ENCODE peak calls at places on chromosomes 4 and X, in four cellular contexts. O is OCI-LY7, Y is esophagus squamous epithelium, B is sigmoid colon. M is an unnamed sample.

GRCh38 chr4:2248044-2248780 is 6.3 kb upstream of the HAUS3 start:
- DNase-seq in B (no peak), Y (no peak), O (no peak), M (peak; percentile 58)

GRCh38 chr4:78190078-78190477 is 133.0 kb downstream of the FRAS1 start:
- DNase-seq in Y (no peak), B (no peak), O (no peak), M (no peak)

GRCh38 chr4:54657556-54658313 is at the start of gene KIT:
- DNase-seq in Y (no peak), B (peak; percentile 71), O (no peak), M (peak; percentile 65)

GRCh38 chr4:114879916-114880315 is 233.5 kb downstream of the NDST4 start:
- DNase-seq in Y (no peak), O (no peak), B (no peak), M (no peak)

GRCh38 chr4:38870098-38870850 is 2.7 kb downstream of the FAM114A1 start:
- DNase-seq in Y (no peak), B (peak; percentile 76), O (no peak), M (peak; percentile 25)

GRCh38 chrX:118025193-118025592 is 91.4 kb downstream of the KLHL13 start:
- DNase-seq in O (no peak), Y (no peak), B (no peak), M (no peak)

GRCh38 chr4:182642831-182643230 is 274.4 kb downstream of the DCTD start:
- DNase-seq in O (no peak), Y (no peak), B (no peak), M (no peak)

GRCh38 chrX:45515262-45516215 is 314.9 kb upstream of the DIPK2B start:
- DNase-seq in O (no peak), Y (no peak), B (peak; percentile 94), M (peak; percentile 89)

GRCh38 chr4:26252349-26252748 is 68.5 kb upstream of the RBPJ start:
- DNase-seq in B (no peak), Y (no peak), O (no peak), M (no peak)

GRCh38 chr4:116585240-116585639 is 500.1 kb downstream of the TRAM1L1 start:
- DNase-seq in Y (no peak), O (no peak), B (no peak), M (no peak)

GRCh38 chr4:20028694-20029093 is 223.0 kb upstream of the SLIT2 start:
- DNase-seq in Y (no peak), O (no peak), B (no peak), M (no peak)

GRCh38 chr4:20026456-20026855 is 225.2 kb upstream of the SLIT2 start:
- DNase-seq in B (no peak), Y (no peak), O (no peak), M (no peak)

GRCh38 chr4:20030108-20030507 is 221.6 kb upstream of the SLIT2 start:
- DNase-seq in B (no peak), O (no peak), Y (no peak), M (no peak)
- H3K9me3 ChIP-seq in B (no peaks in the 10 kb centered on the region), O (no peaks in the 10 kb centered on the region), Y (no peaks in the 10 kb centered on the region), M (no peaks in the 10 kb centered on the region)

GRCh38 chr4:187798385-187798784 is 197.2 kb upstream of the ZFP42 start:
- DNase-seq in Y (no peak), B (no peak), O (no peak), M (no peak)

GRCh38 chr4:187795737-187796136 is 199.8 kb upstream of the ZFP42 start:
- DNase-seq in B (no peak), O (no peak), Y (no peak), M (no peak)

GRCh38 chr4:187799735-187800134 is 195.8 kb upstream of the ZFP42 start:
- DNase-seq in B (no peak), O (no peak), Y (no peak), M (no peak)
- H3K9me3 ChIP-seq in B (no peaks in the 10 kb centered on the region), O (no peaks in the 10 kb centered on the region), Y (peaks cover 9% of the 10 kb centered on the region), M (peaks cover 5% of the 10 kb centered on the region)

GRCh38 chr4:19346636-19347035 is 905.1 kb upstream of the SLIT2 start:
- DNase-seq in B (no peak), O (no peak), Y (no peak), M (no peak)
- H3K9me3 ChIP-seq in B (no peaks in the 10 kb centered on the region), O (no peaks in the 10 kb centered on the region), Y (no peaks in the 10 kb centered on the region), M (no peaks in the 10 kb centered on the region)

GRCh38 chr4:129059028-129059427 is 34.3 kb downstream of the SCLT1 start:
- DNase-seq in O (no peak), B (no peak), Y (no peak), M (no peak)

GRCh38 chr4:129063640-129064039 is 29.7 kb downstream of the SCLT1 start:
- DNase-seq in O (no peak), Y (no peak), B (no peak), M (no peak)

GRCh38 chr4:129062580-129062979 is 30.8 kb downstream of the SCLT1 start:
- DNase-seq in O (no peak), B (no peak), Y (no peak), M (no peak)

GRCh38 chr4:129064717-129065116 is 28.6 kb downstream of the SCLT1 start:
- DNase-seq in O (no peak), B (no peak), Y (no peak), M (no peak)
- H3K9me3 ChIP-seq in O (peaks cover 46% of the 10 kb centered on the region), B (no peaks in the 10 kb centered on the region), Y (peaks cover 49% of the 10 kb centered on the region), M (peaks cover 85% of the 10 kb centered on the region)

DNA sequence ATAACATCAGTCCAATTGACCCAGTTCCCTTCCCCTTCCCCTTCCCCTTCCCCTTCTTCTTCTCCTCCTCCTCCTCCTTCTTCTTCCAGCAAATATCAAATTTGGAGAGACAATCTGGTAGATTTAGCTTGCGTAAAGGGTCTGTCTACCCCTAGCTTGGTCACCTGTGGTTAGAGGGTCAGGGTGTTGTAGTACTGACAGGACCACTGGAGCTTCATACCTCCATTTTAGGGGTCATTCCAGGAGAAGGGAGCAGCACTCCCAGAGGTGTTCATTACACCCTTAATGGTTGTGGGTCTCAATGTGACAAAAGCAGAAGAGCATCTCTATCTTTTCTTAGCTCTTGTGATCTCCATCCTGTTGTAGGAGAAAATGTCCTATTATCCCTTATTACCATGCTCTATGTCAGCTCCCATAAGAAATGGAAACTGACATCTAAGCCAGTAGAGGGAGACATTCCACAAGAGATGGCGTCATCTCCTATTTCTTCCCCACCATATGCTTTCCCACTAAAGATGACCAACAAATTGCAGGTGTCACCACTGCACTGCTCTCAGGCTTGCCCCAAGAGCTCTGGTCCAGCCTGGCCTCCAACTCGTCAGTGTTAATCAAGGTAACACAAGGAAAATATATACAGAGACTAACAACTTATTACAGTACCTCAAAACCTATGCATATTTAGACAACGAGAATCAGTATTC is 3.5 kb upstream of the FGB start:
- DNase-seq in O (peak; percentile 31), Y (no peak), B (no peak), M (no peak)
- H3K9me3 ChIP-seq in O (no peaks in the 10 kb centered on the region), Y (no peaks in the 10 kb centered on the region), B (no peaks in the 10 kb centered on the region), M (no peaks in the 10 kb centered on the region)

DNA sequence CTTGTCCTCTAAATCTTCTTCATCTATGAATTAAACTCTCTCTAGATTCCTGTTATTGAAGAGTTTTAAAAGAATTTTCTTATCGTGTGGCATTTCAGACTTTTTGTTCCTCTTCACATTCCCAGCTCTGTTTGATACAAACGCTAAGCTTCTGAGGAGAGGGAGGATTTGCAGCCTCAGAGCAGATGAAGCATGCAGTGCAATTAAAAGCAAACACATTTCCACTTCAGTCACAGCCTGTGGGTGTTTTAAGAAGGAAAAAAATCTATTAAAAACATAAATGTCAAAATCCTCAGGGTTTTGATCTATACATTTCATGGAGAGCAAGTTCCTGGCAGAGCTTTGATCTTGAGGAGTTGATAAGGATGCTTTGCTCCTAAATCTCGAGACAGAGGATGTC is 442.3 kb upstream of the BOD1L1 start:
- DNase-seq in B (no peak), Y (no peak), O (no peak), M (no peak)
- H3K9me3 ChIP-seq in B (no peaks in the 10 kb centered on the region), Y (peaks cover 15% of the 10 kb centered on the region), O (no peaks in the 10 kb centered on the region), M (no peaks in the 10 kb centered on the region)

GRCh38 chr4:95867919-95868318 is 28.0 kb downstream of the PDHA2 start:
- DNase-seq in O (peak; percentile 49), B (no peak), Y (no peak), M (no peak)
- H3K9me3 ChIP-seq in O (peaks cover 20% of the 10 kb centered on the region), B (no peaks in the 10 kb centered on the region), Y (peaks cover 15% of the 10 kb centered on the region), M (peaks cover 3% of the 10 kb centered on the region)

DNA sequence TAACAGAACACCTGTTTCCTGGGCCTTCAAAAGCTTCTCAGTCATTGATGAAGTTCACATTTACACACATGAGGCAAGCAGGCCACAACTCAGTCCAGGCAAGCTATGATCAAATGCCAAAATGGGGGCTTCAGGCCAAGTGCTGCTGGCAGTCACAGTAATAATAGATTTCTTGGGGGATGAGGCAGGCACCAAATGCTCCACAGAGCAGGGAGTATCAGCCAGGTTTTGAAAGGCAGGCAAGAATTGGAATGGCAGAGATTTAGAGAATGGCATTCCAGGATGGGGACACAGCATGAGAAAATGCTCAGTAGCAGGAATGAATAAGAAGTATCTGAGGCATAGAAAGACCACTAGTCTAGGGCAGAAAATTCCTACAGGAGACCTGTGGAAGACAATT is 52.8 kb downstream of the GRIA3 start:
- DNase-seq in Y (no peak), O (no peak), B (no peak), M (no peak)
- H3K9me3 ChIP-seq in Y (no peaks in the 10 kb centered on the region), O (no peaks in the 10 kb centered on the region), B (no peaks in the 10 kb centered on the region), M (no peaks in the 10 kb centered on the region)

DNA sequence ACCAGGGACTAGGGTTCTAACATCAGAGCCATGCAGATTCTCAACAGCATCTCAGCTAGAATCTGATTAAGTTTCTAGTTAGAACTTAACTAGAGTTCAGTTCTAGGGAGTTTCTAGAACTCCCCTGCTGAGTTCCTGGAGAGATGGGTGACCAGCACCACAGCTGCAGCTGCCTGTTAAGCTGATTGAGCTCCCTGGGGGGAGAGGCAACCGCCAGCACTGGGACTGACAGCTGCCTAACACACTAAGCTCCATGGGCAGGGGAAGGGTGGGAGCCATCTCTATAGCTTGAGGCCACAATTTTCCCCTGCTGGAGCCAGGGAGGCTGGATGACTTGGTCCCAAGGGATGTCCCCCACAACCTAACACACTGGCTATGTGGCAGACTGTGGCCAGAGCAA is 84.2 kb downstream of the CHIC1 start:
- DNase-seq in O (no peak), Y (no peak), B (no peak), M (no peak)
- H3K9me3 ChIP-seq in O (peaks cover 7% of the 10 kb centered on the region), Y (peaks cover 4% of the 10 kb centered on the region), B (peaks cover 9% of the 10 kb centered on the region), M (peaks cover 51% of the 10 kb centered on the region)

DNA sequence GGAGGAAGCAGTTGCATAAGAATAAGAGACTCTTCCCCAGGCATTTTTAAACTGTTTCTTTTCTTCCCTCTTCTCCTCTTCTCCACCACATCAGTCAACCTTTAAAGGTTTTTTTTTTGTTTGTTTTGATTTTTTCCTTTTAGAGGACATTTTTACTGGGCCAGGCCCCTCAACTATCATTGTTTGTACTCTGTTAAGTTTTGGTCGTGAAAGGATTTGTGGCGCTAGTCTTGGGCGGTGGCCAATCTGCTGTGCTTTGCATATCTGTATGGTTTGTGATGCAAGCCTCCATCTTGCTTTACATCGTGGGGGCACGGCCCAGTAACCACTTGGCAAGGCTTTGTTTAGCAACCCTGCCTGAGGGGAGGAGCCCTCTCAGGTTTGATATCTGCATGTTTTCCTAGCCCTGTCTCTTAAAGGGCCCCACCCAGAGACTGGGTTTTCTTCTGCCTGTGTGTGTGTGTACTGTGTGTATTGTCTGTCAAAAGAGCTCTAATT is 101.9 kb upstream of the SLITRK2 start:
- DNase-seq in Y (no peak), B (no peak), O (no peak), M (no peak)
- H3K9me3 ChIP-seq in Y (no peaks in the 10 kb centered on the region), B (no peaks in the 10 kb centered on the region), O (no peaks in the 10 kb centered on the region), M (no peaks in the 10 kb centered on the region)